ENCODE peak calls at places on chromosomes 7 and 10, in ten cellular contexts. B is fibroblast of mammary gland; E is endodermal cell; N is ovary; Z is foreskin fibroblast; L is cardiac muscle cell; R is pancreas; A is GM12864; O is H1; I is CD8-positive, alpha-beta T cell. G is an unnamed sample.

GRCh38 chr7:48244902-48245301 is 73.6 kb downstream of the ABCA13 start:
- DNase-seq in B (peak), E (no peak), N (no peak), Z (no peak), L (no peak), R (no peak), A (no peak), O (no peak), I (no peak), G (no peak)

GRCh38 chr10:132329565-132330485 is 2.2 kb upstream of the LRRC27 start:
- DNase-seq in B (peak), E (no peak), N (no peak), Z (peak), L (no peak), R (no peak), A (no peak), O (no peak), I (peak), G (no peak)

GRCh38 chr7:68321776-68322496 is 1276.3 kb upstream of the AUTS2 start:
- DNase-seq in B (no peak), E (no peak), N (peak), Z (no peak), L (no peak), R (no peak), A (no peak), O (no peak), I (no peak), G (peak)

GRCh38 chr7:2040893-2041270 is 191.9 kb downstream of the MAD1L1 start:
- DNase-seq in B (no peak), E (no peak), N (no peak), Z (no peak), L (no peak), R (peak), A (no peak), O (no peak), I (no peak), G (no peak)

GRCh38 chr10:117476716-117477115 is 65.8 kb upstream of the EMX2 start:
- DNase-seq in B (no peak), E (no peak), N (no peak), Z (no peak), L (no peak), R (no peak), A (no peak), O (no peak), I (no peak), G (no peak)

GRCh38 chr10:101495324-101495925 is 92.6 kb downstream of the POLL start:
- DNase-seq in B (peak), E (no peak), N (no peak), Z (peak), L (peak), R (no peak), A (no peak), O (no peak), I (no peak), G (no peak)

GRCh38 chr10:11757452-11757819 is 15.3 kb downstream of the ECHDC3 start:
- DNase-seq in B (peak), E (no peak), N (peak), Z (peak), L (peak), R (no peak), A (no peak), O (no peak), I (no peak), G (peak)

GRCh38 chr10:97759157-97759980 is 12.4 kb downstream of the SFRP5 start:
- DNase-seq in B (peak), E (peak), N (peak), Z (peak), L (peak), R (peak), A (no peak), O (peak), I (peak), G (peak)

GRCh38 chr7:155318245-155318644 is 20.6 kb downstream of the INSIG1 start:
- DNase-seq in B (no peak), E (no peak), N (no peak), Z (no peak), L (no peak), R (no peak), A (no peak), O (no peak), I (no peak), G (no peak)

GRCh38 chr7:93156884-93157283 is 8.7 kb upstream of the SAMD9L start:
- DNase-seq in B (no peak), E (no peak), N (no peak), Z (no peak), L (no peak), R (no peak), A (no peak), O (no peak), I (no peak), G (no peak)

GRCh38 chr10:89327803-89328441 is at the start of gene IFIT3:
- DNase-seq in B (peak), E (no peak), N (peak), Z (peak), L (peak), R (no peak), A (no peak), O (no peak), I (no peak), G (no peak)

GRCh38 chr10:62083868-62084267 is 182.4 kb downstream of the ARID5B start:
- DNase-seq in B (peak), E (no peak), N (peak), Z (peak), L (peak), R (no peak), A (no peak), O (no peak), I (no peak), G (peak)

GRCh38 chr7:15228891-15229290 is 326.3 kb upstream of the DGKB start:
- DNase-seq in B (peak), E (no peak), N (no peak), Z (peak), L (no peak), R (no peak), A (no peak), O (no peak), I (no peak), G (no peak)

GRCh38 chr7:5638994-5639393 is 142.5 kb downstream of the RNF216 start:
- DNase-seq in B (no peak), E (peak), N (no peak), Z (no peak), L (peak), R (no peak), A (no peak), O (no peak), I (no peak), G (no peak)

GRCh38 chr10:126387041-126387908 is 1.0 kb downstream of the ADAM12 start:
- DNase-seq in B (peak), E (peak), N (peak), Z (peak), L (peak), R (peak), A (no peak), O (no peak), I (peak), G (no peak)

GRCh38 chr10:71398991-71399375 is 2.3 kb downstream of the CDH23 start:
- DNase-seq in B (no peak), E (peak), N (no peak), Z (no peak), L (no peak), R (no peak), A (no peak), O (no peak), I (no peak), G (no peak)

GRCh38 chr10:132037676-132037975 is 28.1 kb upstream of the JAKMIP3 start:
- DNase-seq in B (no peak), E (peak), N (no peak), Z (no peak), L (peak), R (no peak), A (no peak), O (peak), I (no peak), G (no peak)

GRCh38 chr10:371515-371914 is 236.3 kb downstream of the ZMYND11 start:
- DNase-seq in B (no peak), E (no peak), N (no peak), Z (no peak), L (no peak), R (no peak), A (no peak), O (no peak), I (no peak), G (no peak)

GRCh38 chr10:123100030-123100762 is 35.6 kb upstream of the HMX3 start:
- DNase-seq in B (no peak), E (peak), N (no peak), Z (no peak), L (no peak), R (no peak), A (no peak), O (no peak), I (no peak), G (no peak)

GRCh38 chr10:5613481-5613880 is 52.9 kb downstream of the ASB13 start:
- DNase-seq in B (no peak), E (no peak), N (no peak), Z (no peak), L (no peak), R (no peak), A (no peak), O (no peak), I (no peak), G (no peak)

GRCh38 chr10:47025540-47026300 is 114.5 kb downstream of the PTPN20 start:
- DNase-seq in B (peak), E (peak), N (peak), Z (no peak), L (no peak), R (peak), A (no peak), O (no peak), I (no peak), G (no peak)

GRCh38 chr10:86654411-86655172 is at the start of gene OPN4:
- DNase-seq in B (peak), E (peak), N (no peak), Z (no peak), L (no peak), R (peak), A (no peak), O (no peak), I (no peak), G (no peak)

GRCh38 chr10:132469197-132469942 is 68.2 kb upstream of the INPP5A start:
- DNase-seq in B (no peak), E (no peak), N (peak), Z (no peak), L (no peak), R (peak), A (no peak), O (no peak), I (no peak), G (no peak)

GRCh38 chr7:38198356-38198755 is 20.3 kb downstream of the STARD3NL start:
- DNase-seq in B (no peak), E (no peak), N (no peak), Z (no peak), L (no peak), R (no peak), A (no peak), O (no peak), I (no peak), G (no peak)

GRCh38 chr7:135326636-135327280 is 93.1 kb downstream of the STRA8 start:
- DNase-seq in B (peak), E (no peak), N (no peak), Z (peak), L (no peak), R (no peak), A (no peak), O (no peak), I (no peak), G (no peak)

GRCh38 chr10:43731486-43731885 is 82.8 kb upstream of the ZNF32 start:
- DNase-seq in B (no peak), E (peak), N (no peak), Z (no peak), L (no peak), R (no peak), A (no peak), O (no peak), I (no peak), G (no peak)

GRCh38 chr7:155806096-155806871 is 6.0 kb downstream of the SHH start:
- DNase-seq in B (no peak), E (peak), N (no peak), Z (no peak), L (no peak), R (peak), A (no peak), O (no peak), I (no peak), G (no peak)

GRCh38 chr10:24465899-24466615 is 257.1 kb downstream of the KIAA1217 start:
- DNase-seq in B (peak), E (no peak), N (no peak), Z (peak), L (no peak), R (no peak), A (peak), O (no peak), I (no peak), G (peak)

GRCh38 chr10:28984431-28984830 is 304.4 kb upstream of the LYZL1 start:
- DNase-seq in B (peak), E (peak), N (peak), Z (peak), L (no peak), R (peak), A (no peak), O (no peak), I (no peak), G (peak)

GRCh38 chr10:99276848-99277486 is 41.3 kb upstream of the HPSE2 start:
- DNase-seq in B (peak), E (no peak), N (no peak), Z (peak), L (peak), R (no peak), A (peak), O (no peak), I (no peak), G (no peak)
- TF ChIP-seq CTCF in B (peak), E (peak), N (no peak), Z (peak), L (peak), R (no peak), A (peak), O (peak), I (no peak), G (peak)

GRCh38 chr7:36152756-36153570 is at the start of gene EEPD1:
- DNase-seq in B (peak), E (peak), N (peak), Z (peak), L (peak), R (peak), A (peak), O (peak), I (peak), G (peak)

GRCh38 chr7:36154255-36155212 is 1.5 kb downstream of the EEPD1 start:
- DNase-seq in B (no peak), E (peak), N (peak), Z (no peak), L (no peak), R (peak), A (no peak), O (no peak), I (no peak), G (no peak)

GRCh38 chr7:36153571-36154097 is 580 bp downstream of the EEPD1 start:
- DNase-seq in B (no peak), E (no peak), N (peak), Z (no peak), L (peak), R (peak), A (no peak), O (no peak), I (no peak), G (no peak)

GRCh38 chr7:36149694-36150452 is 3.2 kb upstream of the EEPD1 start:
- DNase-seq in B (no peak), E (peak), N (no peak), Z (no peak), L (no peak), R (no peak), A (no peak), O (no peak), I (no peak), G (no peak)

GRCh38 chr7:36151921-36152755 is 916 bp upstream of the EEPD1 start:
- DNase-seq in B (no peak), E (no peak), N (no peak), Z (no peak), L (no peak), R (no peak), A (no peak), O (no peak), I (no peak), G (no peak)
- H3K4me3 ChIP-seq in B (peak), E (peak), N (peak), Z (peak), L (peak), R (peak), A (peak), O (peak), I (peak), G (peak)

DNA sequence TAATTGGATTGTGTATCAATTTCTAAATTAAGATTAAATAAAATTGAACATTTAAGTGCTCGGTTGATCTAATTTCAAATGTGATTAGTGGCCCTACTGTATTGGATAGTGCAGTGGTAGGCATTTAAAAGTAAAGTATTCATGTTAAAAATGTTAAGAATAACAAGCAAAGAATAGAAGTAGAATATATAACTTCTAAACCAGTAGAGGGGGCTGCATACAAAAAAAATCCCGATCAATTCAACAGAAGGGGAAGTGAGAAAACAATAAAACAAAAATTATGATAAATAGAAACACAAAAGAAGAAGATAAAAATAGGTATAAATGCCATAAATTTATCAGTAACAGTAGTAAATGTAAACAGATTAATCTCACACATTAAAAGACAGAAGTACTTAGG is 24.9 kb upstream of the WDFY4 start:
- DNase-seq in B (no peak), E (no peak), N (no peak), Z (no peak), L (no peak), R (no peak), A (no peak), O (no peak), I (no peak), G (no peak)
- TF ChIP-seq CTCF in B (peak), E (peak), N (no peak), Z (peak), L (peak), R (no peak), A (no peak), O (peak), I (no peak), G (peak)

GRCh38 chr10:119653209-119653608 is 2.0 kb downstream of the BAG3 start:
- DNase-seq in B (no peak), E (no peak), N (no peak), Z (no peak), L (no peak), R (no peak), A (no peak), O (no peak), I (no peak), G (no peak)

GRCh38 chr10:119654540-119654939 is 3.4 kb downstream of the BAG3 start:
- DNase-seq in B (no peak), E (peak), N (no peak), Z (no peak), L (no peak), R (no peak), A (no peak), O (no peak), I (no peak), G (no peak)

GRCh38 chr10:119657725-119658124 is 6.5 kb downstream of the BAG3 start:
- DNase-seq in B (peak), E (no peak), N (no peak), Z (no peak), L (no peak), R (no peak), A (no peak), O (no peak), I (no peak), G (no peak)

GRCh38 chr10:119656760-119657159 is 5.6 kb downstream of the BAG3 start:
- DNase-seq in B (no peak), E (no peak), N (no peak), Z (no peak), L (no peak), R (no peak), A (no peak), O (no peak), I (no peak), G (no peak)

DNA sequence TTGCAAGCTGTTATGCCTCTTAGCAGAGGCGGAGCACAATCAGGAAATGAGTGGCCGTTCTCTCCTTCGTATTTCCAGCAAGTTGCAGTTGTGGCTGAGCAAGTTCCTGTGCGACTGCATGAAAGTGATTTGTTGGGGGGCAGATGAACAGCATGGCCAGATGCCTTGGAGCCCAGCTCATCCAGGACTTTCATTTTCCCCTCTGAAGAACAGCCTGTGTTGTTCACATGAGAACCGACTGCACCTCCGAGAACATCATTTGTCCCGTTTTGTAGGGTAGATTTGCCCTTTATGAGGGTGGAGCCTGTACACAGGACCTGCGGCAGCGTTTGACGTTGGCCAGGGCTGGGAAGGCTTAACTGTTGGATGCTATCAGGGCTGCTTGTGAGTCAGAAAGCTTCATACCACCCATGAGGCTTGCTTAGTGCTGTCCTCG is 4.4 kb downstream of the BAG3 start:
- DNase-seq in B (peak), E (no peak), N (no peak), Z (peak), L (no peak), R (no peak), A (no peak), O (no peak), I (peak), G (no peak)
- H3K4me3 ChIP-seq in B (peak), E (peak), N (no peak), Z (peak), L (no peak), R (no peak), A (no peak), O (no peak), I (peak), G (no peak)

GRCh38 chr7:158933468-158934139 is 77.2 kb downstream of the DYNC2I1 start:
- DNase-seq in B (no peak), E (no peak), N (no peak), Z (no peak), L (no peak), R (no peak), A (no peak), O (no peak), I (no peak), G (no peak)
- TF ChIP-seq CTCF in B (no peak), E (peak), N (no peak), Z (no peak), L (no peak), R (no peak), A (no peak), O (no peak), I (no peak), G (no peak)

DNA sequence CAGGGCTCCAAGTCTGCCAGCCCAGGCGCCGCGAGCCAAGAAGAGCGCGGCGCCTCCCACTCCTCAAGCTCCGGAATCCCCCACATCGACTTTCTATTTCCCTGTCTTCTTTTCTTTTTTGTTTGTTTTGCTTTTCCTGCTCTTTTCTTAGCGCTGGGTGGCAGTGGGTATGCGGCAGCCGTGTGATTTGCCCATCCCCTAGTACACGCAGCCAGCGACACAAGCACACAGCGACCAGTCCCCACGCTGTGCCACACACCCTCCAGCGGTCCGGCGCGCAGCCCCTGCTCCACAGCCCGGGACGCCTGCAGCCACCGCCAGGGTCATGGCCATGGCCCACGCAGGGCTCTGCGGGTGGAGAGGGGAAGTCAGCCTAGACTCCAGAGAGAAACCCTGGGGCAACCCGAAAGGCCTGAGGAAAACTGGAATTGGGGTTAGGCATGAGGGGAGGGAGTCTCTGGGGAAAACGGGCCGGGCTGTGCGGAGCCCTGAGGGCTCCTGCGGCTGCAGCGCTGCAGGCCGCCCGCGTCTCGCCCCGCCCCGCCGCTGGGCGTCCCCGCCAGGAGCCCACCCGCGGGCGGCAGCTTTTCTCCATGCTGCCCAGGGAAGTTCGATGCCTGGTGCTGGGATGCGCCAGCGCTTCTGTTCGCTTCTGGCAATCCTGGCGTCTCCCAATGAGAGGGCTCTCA is 2.5 kb downstream of the CHRM2 start:
- DNase-seq in B (no peak), E (peak), N (peak), Z (no peak), L (peak), R (peak), A (no peak), O (no peak), I (no peak), G (no peak)
- H3K4me3 ChIP-seq in B (no peak), E (peak), N (peak), Z (peak), L (peak), R (no peak), A (no peak), O (peak), I (no peak), G (peak)

DNA sequence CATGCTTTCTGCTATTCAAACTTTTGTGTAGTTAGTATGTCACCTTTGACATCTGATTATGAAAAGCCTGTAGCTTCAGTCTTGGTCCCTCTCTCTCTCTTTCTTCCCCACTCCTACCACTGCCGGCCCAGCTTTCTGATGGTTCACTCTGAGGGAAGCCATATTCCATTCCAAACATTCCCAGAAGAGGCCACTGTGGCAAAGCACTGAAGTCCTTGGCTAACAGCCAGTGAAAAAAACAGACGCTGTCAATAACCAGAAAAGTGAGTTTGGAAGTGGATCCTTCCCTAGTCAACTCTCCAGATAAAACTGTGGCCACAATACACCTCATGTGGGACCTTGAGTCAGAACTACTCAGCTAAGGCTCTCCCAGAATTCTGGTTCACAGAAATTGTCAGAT is 950.7 kb upstream of the PHF14 start:
- DNase-seq in B (no peak), E (peak), N (no peak), Z (no peak), L (peak), R (no peak), A (no peak), O (no peak), I (no peak), G (peak)
- TF ChIP-seq CTCF in B (no peak), E (peak), N (no peak), Z (no peak), L (no peak), R (no peak), A (no peak), O (peak), I (no peak), G (peak)

G was measured in retinal pigment epithelial cell.